ENCODE peak calls at places on chromosomes 3 and 15, in seven cellular contexts. C, Y, F, Q, N, L and G are unnamed samples.
A peak's percentile ranks its signal among the peaks of the same experiment; 100 is the strongest.

GRCh38 chr3:51380601-51381332 is 4.3 kb upstream of the MANF start:
- DNase-seq in C (no peak), Y (no peak), F (no peak), Q (no peak), N (no peak), L (no peak), G (no peak)

GRCh38 chr3:139339219-139339906 is 4.5 kb upstream of the MRPS22 start:
- DNase-seq in C (no peak), Y (no peak), F (no peak), Q (no peak), N (no peak), L (no peak), G (peak; percentile 19)

GRCh38 chr3:126478581-126479310 is 3.1 kb upstream of the ZXDC start:
- DNase-seq in C (no peak), Y (no peak), F (no peak), Q (no peak), N (no peak), L (no peak), G (no peak)

GRCh38 chr15:71272932-71273331 is 157.7 kb downstream of the THSD4 start:
- DNase-seq in C (no peak), Y (no peak), F (peak; percentile 58), Q (no peak), N (no peak), L (no peak), G (peak; percentile 55)

GRCh38 chr3:144502398-144502797 is 530.8 kb downstream of the DIPK2A start:
- DNase-seq in C (no peak), Y (peak; percentile 14), F (no peak), Q (no peak), N (no peak), L (no peak), G (no peak)

GRCh38 chr15:70101459-70102113 is 3.9 kb upstream of the TLE3 start:
- DNase-seq in C (peak; percentile 31), Y (peak; percentile 96), F (peak; percentile 77), Q (no peak), N (peak; percentile 69), L (no peak), G (peak; percentile 96)

GRCh38 chr3:93907132-93907531 is 66.6 kb downstream of the PROS1 start:
- DNase-seq in C (no peak), Y (no peak), F (no peak), Q (no peak), N (no peak), L (no peak), G (no peak)

GRCh38 chr3:49493901-49494300 is 23.8 kb downstream of the DAG1 start:
- DNase-seq in C (no peak), Y (no peak), F (peak; percentile 4), Q (no peak), N (no peak), L (no peak), G (no peak)

GRCh38 chr3:117308756-117309155 is 599.2 kb downstream of the TUSC7 start:
- DNase-seq in C (no peak), Y (no peak), F (no peak), Q (no peak), N (no peak), L (no peak), G (no peak)
- TF ChIP-seq CTCF in C (no peak), Y (no peak), F (no peak), Q (no peak), N (no peak), L (no peak), G (no peak)

GRCh38 chr3:82741346-82741745 is 979.9 kb upstream of the GBE1 start:
- DNase-seq in C (no peak), Y (no peak), F (no peak), Q (no peak), N (no peak), L (no peak), G (no peak)

GRCh38 chr3:82736696-82737277 is 975.3 kb upstream of the GBE1 start:
- DNase-seq in C (no peak), Y (no peak), F (no peak), Q (no peak), N (no peak), L (no peak), G (no peak)

GRCh38 chr3:82743196-82743595 is 981.8 kb upstream of the GBE1 start:
- DNase-seq in C (no peak), Y (no peak), F (no peak), Q (no peak), N (no peak), L (no peak), G (no peak)

GRCh38 chr3:82739390-82739789 is 977.9 kb upstream of the GBE1 start:
- DNase-seq in C (no peak), Y (no peak), F (no peak), Q (no peak), N (no peak), L (no peak), G (no peak)
- H3K4me3 ChIP-seq in C (no peak overlapping the region), Y (no peak overlapping the region), F (no peak overlapping the region), Q (no peak overlapping the region), N (no peak overlapping the region), L (no peak overlapping the region), G (no peak overlapping the region)

GRCh38 chr3:123745184-123745855 is 138.8 kb downstream of the MYLK start:
- DNase-seq in C (no peak), Y (peak; percentile 57), F (peak; percentile 47), Q (no peak), N (no peak), L (no peak), G (peak; percentile 51)
- TF ChIP-seq CTCF in C (peak; percentile 37), Y (peak; percentile 59), F (peak; percentile 27), Q (peak; percentile 30), N (peak; percentile 22), L (peak; percentile 51), G (peak; percentile 40)

GRCh38 chr15:49620658-49621326 is at the start of the genes DTWD1 and FAM227B:
- DNase-seq in C (peak; percentile 98), Y (peak; percentile 97), F (peak; percentile 99), Q (peak; percentile 86), N (peak; percentile 97), L (peak; percentile 95), G (peak; percentile 97)
- H3K4me3 ChIP-seq in C (peak within 1 kb of the TSS; percentile 86), Y (peak within 1 kb of the TSS; percentile 53), F (peak within 1 kb of the TSS; percentile 80), Q (peak within 1 kb of the TSS; percentile 76), N (peak within 1 kb of the TSS; percentile 74), L (peak within 1 kb of the TSS; percentile 68), G (peak within 1 kb of the TSS; percentile 71)

GRCh38 chr3:154120903-154121235 is 321 bp upstream of the ARHGEF26 start:
- DNase-seq in C (no peak), Y (no peak), F (no peak), Q (no peak), N (no peak), L (no peak), G (peak; percentile 47)

GRCh38 chr3:154122912-154123559 is 1.8 kb downstream of the ARHGEF26 start:
- DNase-seq in C (no peak), Y (peak; percentile 19), F (no peak), Q (no peak), N (no peak), L (no peak), G (peak; percentile 28)

GRCh38 chr3:154125378-154126030 is 4.3 kb downstream of the ARHGEF26 start:
- DNase-seq in C (no peak), Y (no peak), F (no peak), Q (no peak), N (no peak), L (no peak), G (no peak)

GRCh38 chr3:154121236-154122095 is at the start of gene ARHGEF26:
- DNase-seq in C (peak; percentile 86), Y (peak; percentile 94), F (peak; percentile 53), Q (peak; percentile 55), N (peak; percentile 87), L (peak; percentile 73), G (peak; percentile 61)

GRCh38 chr3:154122096-154122911 is 1.1 kb downstream of the ARHGEF26 start:
- DNase-seq in C (peak; percentile 18), Y (peak; percentile 66), F (no peak), Q (no peak), N (peak; percentile 17), L (no peak), G (no peak)
- TF ChIP-seq CTCF in C (no peak), Y (no peak), F (no peak), Q (no peak), N (no peak), L (no peak), G (no peak)

GRCh38 chr15:39124925-39125625 is 455.8 kb upstream of the THBS1 start:
- DNase-seq in C (no peak), Y (no peak), F (no peak), Q (no peak), N (no peak), L (no peak), G (peak; percentile 47)
- H3K4me3 ChIP-seq in C (no peak overlapping the region), Y (no peak overlapping the region), F (no peak overlapping the region), Q (no peak overlapping the region), N (no peak overlapping the region), L (no peak overlapping the region), G (no peak overlapping the region)

GRCh38 chr3:17194116-17194515 is 309.4 kb downstream of the PLCL2 start:
- DNase-seq in C (no peak), Y (no peak), F (no peak), Q (no peak), N (no peak), L (no peak), G (no peak)

GRCh38 chr3:17195192-17195611 is 310.4 kb downstream of the PLCL2 start:
- DNase-seq in C (no peak), Y (no peak), F (peak; percentile 82), Q (no peak), N (no peak), L (peak; percentile 65), G (peak; percentile 27)

GRCh38 chr3:17192995-17193394 is 308.2 kb downstream of the PLCL2 start:
- DNase-seq in C (no peak), Y (no peak), F (no peak), Q (no peak), N (no peak), L (no peak), G (no peak)

GRCh38 chr3:17201538-17201937 is 316.8 kb downstream of the PLCL2 start:
- DNase-seq in C (no peak), Y (no peak), F (no peak), Q (no peak), N (no peak), L (no peak), G (no peak)

GRCh38 chr3:17195856-17196604 is 311.3 kb downstream of the PLCL2 start:
- DNase-seq in C (no peak), Y (peak; percentile 25), F (peak; percentile 75), Q (no peak), N (no peak), L (no peak), G (peak; percentile 22)
- TF ChIP-seq CTCF in C (peak; percentile 15), Y (peak; percentile 45), F (peak; percentile 42), Q (peak; percentile 32), N (peak; percentile 28), L (peak; percentile 61), G (no peak)

GRCh38 chr3:46356909-46357308 is 3.0 kb downstream of the CCR2 start:
- DNase-seq in C (no peak), Y (no peak), F (no peak), Q (no peak), N (no peak), L (no peak), G (no peak)

GRCh38 chr3:46360904-46361303 is 7.0 kb downstream of the CCR2 start:
- DNase-seq in C (no peak), Y (no peak), F (no peak), Q (no peak), N (no peak), L (no peak), G (no peak)

GRCh38 chr3:46361408-46362283 is 7.7 kb downstream of the CCR2 start:
- DNase-seq in C (no peak), Y (no peak), F (peak; percentile 38), Q (no peak), N (no peak), L (no peak), G (no peak)

GRCh38 chr3:46358466-46358865 is 4.6 kb downstream of the CCR2 start:
- DNase-seq in C (no peak), Y (no peak), F (no peak), Q (no peak), N (no peak), L (no peak), G (no peak)

GRCh38 chr3:46359748-46360509 is 6.0 kb downstream of the CCR2 start:
- DNase-seq in C (no peak), Y (no peak), F (peak; percentile 17), Q (no peak), N (no peak), L (no peak), G (peak; percentile 55)
- H3K4me3 ChIP-seq in C (no peak overlapping the region), Y (no peak overlapping the region), F (peak overlapping the region; percentile 12), Q (no peak overlapping the region), N (no peak overlapping the region), L (no peak overlapping the region), G (no peak overlapping the region)